ENCODE peak calls at places on chromosomes 2 and 18, in nine cellular contexts. I is GM12878; M is HCT116; J is CD8-positive, alpha-beta memory T cell; W is transverse colon; G is psoas muscle; B is mammary epithelial cell; N is esophagus squamous epithelium; H is neural progenitor cell. Q is an unnamed sample.

GRCh38 chr2:132383956-132384355 is 32.6 kb upstream of the GPR39 start:
- DNase-seq in I (no peak), M (no peak), J (no peak), W (no peak), G (no peak), B (no peak), N (no peak), H (peak; percentile 18), Q (no peak)

GRCh38 chr18:21799706-21800105 is 59.1 kb downstream of the MIB1 start:
- DNase-seq in I (no peak), M (no peak), J (no peak), W (no peak), G (no peak), B (no peak), N (no peak), H (no peak), Q (no peak)

GRCh38 chr2:123958011-123958410 is 67.1 kb upstream of the CNTNAP5 start:
- DNase-seq in I (no peak), M (no peak), J (no peak), W (no peak), G (no peak), B (no peak), N (no peak), H (no peak), Q (no peak)

GRCh38 chr2:7994397-7994951 is 687.4 kb upstream of the ID2 start:
- DNase-seq in I (no peak), M (no peak), J (no peak), W (no peak), G (no peak), B (no peak), N (no peak), H (peak; percentile 12), Q (no peak)

GRCh38 chr2:46643493-46643892 is 164.1 kb downstream of the TMEM247 start:
- DNase-seq in I (no peak), M (no peak), J (no peak), W (no peak), G (no peak), B (no peak), N (no peak), H (no peak), Q (no peak)

GRCh38 chr2:168964251-168964807 is 63.2 kb downstream of the G6PC2 start:
- DNase-seq in I (no peak), M (no peak), J (no peak), W (no peak), G (no peak), B (peak; percentile 80), N (no peak), H (no peak), Q (peak; percentile 23)

GRCh38 chr18:9429662-9429993 is 45.7 kb upstream of the RALBP1 start:
- DNase-seq in I (no peak), M (no peak), J (no peak), W (no peak), G (no peak), B (peak; percentile 59), N (no peak), H (no peak), Q (no peak)

GRCh38 chr2:204160991-204161390 is 224.4 kb downstream of the ICOS start:
- DNase-seq in I (no peak), M (no peak), J (no peak), W (no peak), G (no peak), B (no peak), N (no peak), H (no peak), Q (no peak)

GRCh38 chr2:18871430-18871829 is 282.1 kb upstream of the NT5C1B start:
- DNase-seq in I (no peak), M (no peak), J (no peak), W (no peak), G (no peak), B (peak; percentile 72), N (no peak), H (no peak), Q (no peak)

GRCh38 chr2:138124521-138124920 is 160.2 kb downstream of the HNMT start:
- DNase-seq in I (no peak), M (no peak), J (no peak), W (no peak), G (no peak), B (no peak), N (no peak), H (no peak), Q (no peak)

DNA sequence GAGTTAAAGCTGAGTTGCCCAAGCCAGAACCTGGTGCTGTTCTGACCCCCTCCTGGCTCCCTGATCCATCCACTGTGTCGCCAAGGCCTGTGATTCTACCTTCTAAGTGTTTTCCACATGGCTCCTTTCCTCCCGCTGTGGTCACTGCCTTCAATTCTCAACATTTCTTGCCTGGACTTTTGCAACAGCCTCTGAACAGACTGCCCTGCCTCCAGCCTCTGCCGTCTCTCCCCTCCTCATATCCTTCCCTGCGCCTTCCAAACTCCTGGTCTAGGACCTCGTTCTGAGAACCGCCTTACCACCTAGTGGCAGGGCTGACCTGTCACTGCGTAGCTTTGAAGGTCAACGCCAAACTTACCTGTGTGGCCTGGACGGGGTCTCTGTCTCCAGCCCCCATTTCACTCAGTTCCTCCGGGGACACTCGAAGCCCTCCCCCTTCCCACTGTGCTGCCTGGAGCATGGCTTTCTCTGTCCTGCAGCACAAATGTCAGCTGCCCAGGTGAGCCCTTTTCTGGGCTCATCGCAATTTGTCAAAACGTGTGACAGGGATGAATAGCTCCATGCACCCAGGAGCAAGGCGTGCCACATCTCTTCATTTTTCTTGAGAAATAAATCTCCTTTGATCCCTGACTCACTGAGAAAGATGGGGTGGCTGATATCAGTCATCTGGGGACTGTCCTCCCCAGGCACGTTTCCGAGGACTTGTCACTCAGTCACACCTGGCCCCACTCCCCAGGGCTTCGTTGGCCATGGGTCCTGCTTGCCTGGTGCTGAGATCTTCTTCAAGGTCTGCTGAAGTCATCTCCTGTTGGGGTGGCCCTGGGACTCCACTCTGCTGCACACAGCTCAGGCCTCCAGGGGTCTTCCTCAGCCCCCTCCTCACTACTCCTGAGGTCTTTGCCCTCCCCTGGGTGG is 46.7 kb downstream of the LDLRAD4 start:
- DNase-seq in I (no peak), M (no peak), J (no peak), W (no peak), G (no peak), B (no peak), N (no peak), H (no peak), Q (peak; percentile 13)
- H3K27ac ChIP-seq in I (no peak overlapping the region), M (no peak overlapping the region), J (no peak overlapping the region), W (peak overlapping the region; percentile 60), G (peak overlapping the region; percentile 65), B (no peak overlapping the region), N (peak overlapping the region; percentile 71), H (no peak overlapping the region), Q (peak overlapping the region; percentile 92)

GRCh38 chr18:23043803-23044376 is 91.4 kb upstream of the CABLES1 start:
- DNase-seq in I (no peak), M (no peak), J (no peak), W (no peak), G (no peak), B (no peak), N (no peak), H (no peak), Q (no peak)
- H3K4me3 ChIP-seq in I (no peak overlapping the region), M (no peak overlapping the region), J (no peak overlapping the region), W (no peak overlapping the region), G (no peak overlapping the region), B (no peak overlapping the region), N (no peak overlapping the region), H (no peak overlapping the region), Q (no peak overlapping the region)

GRCh38 chr2:237235383-237236095 is 149.8 kb downstream of the COPS8 start:
- DNase-seq in I (no peak), M (no peak), J (no peak), W (peak; percentile 31), G (peak; percentile 34), B (peak; percentile 72), N (no peak), H (no peak), Q (peak; percentile 54)

GRCh38 chr2:237234268-237234667 is 148.6 kb downstream of the COPS8 start:
- DNase-seq in I (no peak), M (no peak), J (no peak), W (no peak), G (no peak), B (no peak), N (no peak), H (no peak), Q (no peak)

GRCh38 chr2:237232166-237232565 is 146.5 kb downstream of the COPS8 start:
- DNase-seq in I (no peak), M (no peak), J (no peak), W (no peak), G (no peak), B (no peak), N (no peak), H (no peak), Q (no peak)

GRCh38 chr2:237240252-237240651 is 154.6 kb downstream of the COPS8 start:
- DNase-seq in I (no peak), M (no peak), J (no peak), W (no peak), G (no peak), B (no peak), N (no peak), H (no peak), Q (no peak)

DNA sequence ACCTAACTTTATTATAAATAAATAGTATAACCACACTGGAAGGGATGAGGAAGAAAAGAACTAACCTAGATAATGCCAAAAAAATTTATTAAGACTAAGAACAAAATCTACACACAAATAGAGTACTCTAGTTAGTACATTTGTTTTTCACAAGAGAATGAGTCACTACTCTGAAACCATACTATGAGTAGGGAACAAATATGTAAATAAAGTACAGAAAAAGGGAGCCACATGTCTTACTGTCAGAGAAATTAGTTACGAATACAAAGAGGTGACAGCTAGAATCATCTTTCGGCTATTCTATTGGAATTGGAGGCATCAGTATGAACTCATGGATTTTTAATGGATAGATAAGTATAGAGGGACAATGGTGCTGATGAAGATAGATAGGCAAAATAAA is 150.5 kb downstream of the COPS8 start:
- DNase-seq in I (no peak), M (no peak), J (no peak), W (no peak), G (no peak), B (no peak), N (no peak), H (no peak), Q (no peak)
- H3K27ac ChIP-seq in I (no peak overlapping the region), M (no peak overlapping the region), J (no peak overlapping the region), W (peak overlapping the region; percentile 52), G (no peak overlapping the region), B (no peak overlapping the region), N (no peak overlapping the region), H (no peak overlapping the region), Q (no peak overlapping the region)

GRCh38 chr18:58977223-58977622 is 112.5 kb downstream of the ZNF532 start:
- DNase-seq in I (no peak), M (no peak), J (no peak), W (no peak), G (peak; percentile 43), B (no peak), N (no peak), H (no peak), Q (no peak)

GRCh38 chr18:58980991-58981390 is 116.3 kb downstream of the ZNF532 start:
- DNase-seq in I (no peak), M (no peak), J (no peak), W (no peak), G (no peak), B (no peak), N (no peak), H (no peak), Q (no peak)

GRCh38 chr18:58977801-58978200 is 113.1 kb downstream of the ZNF532 start:
- DNase-seq in I (no peak), M (no peak), J (no peak), W (no peak), G (no peak), B (no peak), N (no peak), H (no peak), Q (no peak)

GRCh38 chr18:58978916-58979315 is 114.2 kb downstream of the ZNF532 start:
- DNase-seq in I (no peak), M (no peak), J (no peak), W (no peak), G (no peak), B (no peak), N (no peak), H (no peak), Q (no peak)

GRCh38 chr18:58979615-58980014 is 114.9 kb downstream of the ZNF532 start:
- DNase-seq in I (no peak), M (no peak), J (no peak), W (no peak), G (no peak), B (no peak), N (no peak), H (no peak), Q (no peak)
- H3K4me3 ChIP-seq in I (no peak overlapping the region), M (no peak overlapping the region), J (no peak overlapping the region), W (no peak overlapping the region), G (no peak overlapping the region), B (no peak overlapping the region), N (no peak overlapping the region), H (no peak overlapping the region), Q (no peak overlapping the region)

Q was measured in breast epithelium.